ENCODE peak calls at places on chromosomes 7 and 10, in nine cellular contexts. C, M, S, T, G, I, Z, J and N are unnamed samples.

GRCh38 chr7:70674268-70675025 is 457.5 kb upstream of the GALNT17 start:
- DNase-seq in T (no peak), S (no peak), G (no peak), J (no peak), M (no peak), I (no peak), Z (no peak), C (no peak), N (no peak)

GRCh38 chr7:129606801-129607200 is 4.7 kb upstream of the NRF1 start:
- DNase-seq in T (no peak), J (no peak), Z (no peak), C (no peak), I (peak), M (no peak), S (no peak), G (peak), N (no peak)

GRCh38 chr10:68543004-68543918 is 15.9 kb upstream of the SLC25A16 start:
- DNase-seq in S (peak), T (peak), M (no peak), C (peak), J (peak), Z (peak), I (no peak), G (peak), N (no peak)

GRCh38 chr7:155913311-155913710 is 101.0 kb upstream of the SHH start:
- DNase-seq in M (no peak), J (no peak), I (no peak), C (no peak), Z (no peak), T (no peak), G (no peak), S (peak), N (no peak)

GRCh38 chr10:78600740-78601139 is 468.0 kb upstream of the ZMIZ1 start:
- DNase-seq in G (no peak), C (no peak), T (no peak), M (no peak), Z (peak), S (peak), I (peak), J (no peak), N (no peak)

GRCh38 chr10:22795546-22795945 is 81.2 kb upstream of the PIP4K2A start:
- DNase-seq in I (no peak), C (peak), G (no peak), Z (no peak), T (no peak), S (peak), M (no peak), J (no peak), N (no peak)

GRCh38 chr10:10811562-10811961 is 206.1 kb upstream of the CELF2 start:
- DNase-seq in I (no peak), J (no peak), Z (peak), S (peak), G (no peak), M (no peak), T (no peak), C (no peak), N (no peak)

GRCh38 chr10:91073301-91073780 is 147.1 kb upstream of the PCGF5 start:
- DNase-seq in J (no peak), T (no peak), M (no peak), Z (no peak), S (no peak), C (no peak), I (no peak), G (no peak), N (no peak)

GRCh38 chr10:60848680-60849079 is 70.4 kb downstream of the CDK1 start:
- DNase-seq in C (no peak), T (no peak), S (no peak), J (no peak), I (no peak), M (no peak), G (no peak), Z (no peak), N (no peak)

GRCh38 chr10:21524526-21525366 is 736 bp downstream of the SKIDA1 start:
- DNase-seq in C (peak), I (peak), T (no peak), J (no peak), M (peak), S (peak), G (no peak), Z (peak), N (peak)

GRCh38 chr10:131311661-131312260 is at the start of gene TCERG1L:
- DNase-seq in Z (no peak), J (no peak), M (peak), I (no peak), C (no peak), S (no peak), G (no peak), T (no peak), N (no peak)

GRCh38 chr7:154931906-154932305 is 71.0 kb downstream of the PAXIP1 start:
- DNase-seq in Z (no peak), J (peak), G (no peak), M (no peak), I (no peak), T (no peak), S (peak), C (no peak), N (no peak)

GRCh38 chr7:51031791-51032484 is 249.2 kb upstream of the GRB10 start:
- DNase-seq in M (no peak), S (no peak), I (no peak), Z (no peak), C (no peak), J (no peak), T (no peak), G (no peak), N (no peak)

GRCh38 chr10:44756235-44756634 is 154.9 kb upstream of the TMEM72 start:
- DNase-seq in I (no peak), C (peak), G (no peak), M (no peak), S (peak), J (no peak), Z (peak), T (no peak), N (no peak)

GRCh38 chr7:152341039-152341913 is 94.5 kb downstream of the KMT2C start:
- DNase-seq in J (peak), S (peak), T (peak), I (peak), M (peak), Z (peak), C (peak), G (peak), N (no peak)

GRCh38 chr10:89692416-89692815 is 9.0 kb upstream of the KIF20B start:
- DNase-seq in T (no peak), I (no peak), J (no peak), C (no peak), G (no peak), M (no peak), Z (no peak), S (no peak), N (no peak)

GRCh38 chr10:78928330-78928729 is 140.4 kb upstream of the ZMIZ1 start:
- DNase-seq in C (no peak), G (no peak), S (no peak), M (no peak), J (no peak), T (no peak), I (no peak), Z (no peak), N (no peak)

GRCh38 chr10:46006219-46006618 is 24.2 kb downstream of the NCOA4 start:
- DNase-seq in T (no peak), G (no peak), J (peak), C (peak), Z (peak), S (peak), I (no peak), M (no peak), N (no peak)

GRCh38 chr10:100562806-100563293 is 27.1 kb downstream of the HIF1AN start:
- DNase-seq in C (peak), I (no peak), S (peak), Z (peak), T (no peak), G (no peak), J (peak), M (peak), N (no peak)

GRCh38 chr10:119670717-119671116 is 19.5 kb downstream of the BAG3 start:
- DNase-seq in Z (no peak), G (no peak), J (peak), C (no peak), M (no peak), T (no peak), I (no peak), S (peak), N (no peak)

GRCh38 chr7:102004229-102004628 is 186.8 kb downstream of the CUX1 start:
- DNase-seq in T (no peak), M (no peak), Z (no peak), S (peak), C (no peak), J (no peak), I (no peak), G (no peak), N (no peak)

GRCh38 chr7:51630933-51631332 is 314.3 kb upstream of the COBL start:
- DNase-seq in Z (no peak), G (no peak), C (no peak), S (no peak), J (no peak), M (no peak), I (no peak), T (no peak), N (no peak)

GRCh38 chr10:92729886-92730285 is 40.1 kb downstream of the HHEX start:
- DNase-seq in T (no peak), J (no peak), S (no peak), C (no peak), I (no peak), Z (no peak), G (peak), M (no peak), N (no peak)

GRCh38 chr7:159030490-159031134 is 114.1 kb downstream of the VIPR2 start:
- DNase-seq in J (peak), S (no peak), T (peak), M (peak), Z (peak), C (no peak), I (peak), G (no peak), N (peak)

GRCh38 chr10:5576780-5577472 is 52.2 kb downstream of the CALML3 start:
- DNase-seq in G (no peak), I (no peak), C (no peak), S (no peak), J (no peak), T (no peak), Z (no peak), M (no peak), N (no peak)

GRCh38 chr7:24653316-24654085 is 80.2 kb downstream of the PALS2 start:
- DNase-seq in G (no peak), S (no peak), J (peak), C (no peak), T (no peak), M (no peak), I (no peak), Z (no peak), N (no peak)

GRCh38 chr7:47775238-47775637 is 173.0 kb downstream of the PKD1L1 start:
- DNase-seq in J (no peak), T (no peak), Z (no peak), M (no peak), I (no peak), S (no peak), G (no peak), C (no peak), N (no peak)

GRCh38 chr7:4931932-4932331 is 27.1 kb downstream of the MMD2 start:
- DNase-seq in C (no peak), G (peak), M (peak), Z (no peak), S (no peak), J (no peak), T (no peak), I (peak), N (no peak)

GRCh38 chr7:38367301-38367700 is 93.9 kb upstream of the TARP start:
- DNase-seq in J (no peak), Z (peak), C (no peak), M (no peak), G (peak), T (no peak), I (no peak), S (no peak), N (no peak)

GRCh38 chr7:148543302-148543701 is 47.3 kb upstream of the C7orf33 start:
- DNase-seq in G (no peak), T (no peak), Z (no peak), S (no peak), I (no peak), C (no peak), M (no peak), J (no peak), N (no peak)